ENCODE peak calls at places on chromosomes 16 and 17, in nine cellular contexts. One of them, this sample, is unnamed.

GRCh38 chr16:69486272-69486671 is 61.9 kb downstream of the CYB5B start:
- DNase-seq in astrocyte of the cerebellum: no peak
- DNase-seq in epithelial cell of proximal tubule: no peak
- DNase-seq in right cardiac atrium: no peak
- DNase-seq in naive thymus-derived CD4-positive, alpha-beta T cell: no peak
- DNase-seq in A549: no peak
- DNase-seq in breast epithelium: no peak
- DNase-seq in tibial nerve: no peak
- DNase-seq in DND-41: no peak
- DNase-seq in this sample: no peak

GRCh38 chr17:78133971-78134898 is 3.7 kb downstream of the TMC8 start:
- DNase-seq in astrocyte of the cerebellum: no peak
- DNase-seq in epithelial cell of proximal tubule: no peak
- DNase-seq in right cardiac atrium: no peak
- DNase-seq in naive thymus-derived CD4-positive, alpha-beta T cell: peak
- DNase-seq in A549: peak
- DNase-seq in breast epithelium: no peak
- DNase-seq in tibial nerve: no peak
- DNase-seq in DND-41: peak
- DNase-seq in this sample: peak

GRCh38 chr17:56699186-56699895 is 105.8 kb downstream of the NOG start:
- DNase-seq in astrocyte of the cerebellum: peak
- DNase-seq in epithelial cell of proximal tubule: peak
- DNase-seq in right cardiac atrium: peak
- DNase-seq in naive thymus-derived CD4-positive, alpha-beta T cell: no peak
- DNase-seq in A549: peak
- DNase-seq in breast epithelium: peak
- DNase-seq in tibial nerve: no peak
- DNase-seq in DND-41: no peak
- DNase-seq in this sample: no peak

GRCh38 chr17:3988297-3989120 is 24.3 kb upstream of the ATP2A3 start:
- DNase-seq in astrocyte of the cerebellum: no peak
- DNase-seq in epithelial cell of proximal tubule: no peak
- DNase-seq in right cardiac atrium: no peak
- DNase-seq in naive thymus-derived CD4-positive, alpha-beta T cell: no peak
- DNase-seq in A549: no peak
- DNase-seq in breast epithelium: no peak
- DNase-seq in tibial nerve: no peak
- DNase-seq in DND-41: no peak
- DNase-seq in this sample: no peak

GRCh38 chr16:49575352-49576172 is 202.0 kb downstream of the C16orf78 start:
- DNase-seq in astrocyte of the cerebellum: no peak
- DNase-seq in epithelial cell of proximal tubule: no peak
- DNase-seq in right cardiac atrium: peak
- DNase-seq in naive thymus-derived CD4-positive, alpha-beta T cell: no peak
- DNase-seq in A549: no peak
- DNase-seq in breast epithelium: no peak
- DNase-seq in tibial nerve: no peak
- DNase-seq in DND-41: no peak
- DNase-seq in this sample: no peak

GRCh38 chr17:43974541-43975315 is 21.0 kb upstream of the PYY start:
- DNase-seq in astrocyte of the cerebellum: no peak
- DNase-seq in epithelial cell of proximal tubule: no peak
- DNase-seq in right cardiac atrium: no peak
- DNase-seq in naive thymus-derived CD4-positive, alpha-beta T cell: no peak
- DNase-seq in A549: no peak
- DNase-seq in breast epithelium: no peak
- DNase-seq in tibial nerve: no peak
- DNase-seq in DND-41: no peak
- DNase-seq in this sample: no peak

GRCh38 chr17:80248894-80249710 is 11.6 kb upstream of the RNF213 start:
- DNase-seq in astrocyte of the cerebellum: no peak
- DNase-seq in epithelial cell of proximal tubule: no peak
- DNase-seq in right cardiac atrium: no peak
- DNase-seq in naive thymus-derived CD4-positive, alpha-beta T cell: no peak
- DNase-seq in A549: no peak
- DNase-seq in breast epithelium: no peak
- DNase-seq in tibial nerve: no peak
- DNase-seq in DND-41: no peak
- DNase-seq in this sample: no peak

GRCh38 chr17:6040473-6040872 is 29.7 kb upstream of the WSCD1 start:
- DNase-seq in astrocyte of the cerebellum: no peak
- DNase-seq in epithelial cell of proximal tubule: no peak
- DNase-seq in right cardiac atrium: no peak
- DNase-seq in naive thymus-derived CD4-positive, alpha-beta T cell: no peak
- DNase-seq in A549: no peak
- DNase-seq in breast epithelium: no peak
- DNase-seq in tibial nerve: no peak
- DNase-seq in DND-41: no peak
- DNase-seq in this sample: no peak

GRCh38 chr16:81388357-81388756 is 56.3 kb upstream of the CMIP start:
- DNase-seq in astrocyte of the cerebellum: no peak
- DNase-seq in epithelial cell of proximal tubule: no peak
- DNase-seq in right cardiac atrium: no peak
- DNase-seq in naive thymus-derived CD4-positive, alpha-beta T cell: no peak
- DNase-seq in A549: no peak
- DNase-seq in breast epithelium: no peak
- DNase-seq in tibial nerve: no peak
- DNase-seq in DND-41: no peak
- DNase-seq in this sample: no peak

GRCh38 chr16:19696961-19697360 is 21.1 kb downstream of the KNOP1 start:
- DNase-seq in astrocyte of the cerebellum: no peak
- DNase-seq in epithelial cell of proximal tubule: no peak
- DNase-seq in right cardiac atrium: no peak
- DNase-seq in naive thymus-derived CD4-positive, alpha-beta T cell: peak
- DNase-seq in A549: no peak
- DNase-seq in breast epithelium: no peak
- DNase-seq in tibial nerve: no peak
- DNase-seq in DND-41: peak
- DNase-seq in this sample: no peak

GRCh38 chr16:11632455-11632921 is 35.8 kb upstream of the SNN start:
- DNase-seq in astrocyte of the cerebellum: peak
- DNase-seq in epithelial cell of proximal tubule: peak
- DNase-seq in right cardiac atrium: peak
- DNase-seq in naive thymus-derived CD4-positive, alpha-beta T cell: no peak
- DNase-seq in A549: no peak
- DNase-seq in breast epithelium: no peak
- DNase-seq in tibial nerve: peak
- DNase-seq in DND-41: no peak
- DNase-seq in this sample: no peak

GRCh38 chr16:71297252-71297651 is 8.1 kb upstream of the CMTR2 start:
- DNase-seq in astrocyte of the cerebellum: no peak
- DNase-seq in epithelial cell of proximal tubule: no peak
- DNase-seq in right cardiac atrium: no peak
- DNase-seq in naive thymus-derived CD4-positive, alpha-beta T cell: no peak
- DNase-seq in A549: no peak
- DNase-seq in breast epithelium: no peak
- DNase-seq in tibial nerve: no peak
- DNase-seq in DND-41: no peak
- DNase-seq in this sample: no peak

GRCh38 chr17:28724500-28725165 is 1.4 kb downstream of the TLCD1 start:
- DNase-seq in astrocyte of the cerebellum: no peak
- DNase-seq in epithelial cell of proximal tubule: no peak
- DNase-seq in right cardiac atrium: no peak
- DNase-seq in naive thymus-derived CD4-positive, alpha-beta T cell: no peak
- DNase-seq in A549: no peak
- DNase-seq in breast epithelium: no peak
- DNase-seq in tibial nerve: no peak
- DNase-seq in DND-41: no peak
- DNase-seq in this sample: no peak

GRCh38 chr17:65324977-65325376 is 187.8 kb downstream of the RGS9 start:
- DNase-seq in astrocyte of the cerebellum: no peak
- DNase-seq in epithelial cell of proximal tubule: no peak
- DNase-seq in right cardiac atrium: peak
- DNase-seq in naive thymus-derived CD4-positive, alpha-beta T cell: no peak
- DNase-seq in A549: no peak
- DNase-seq in breast epithelium: no peak
- DNase-seq in tibial nerve: no peak
- DNase-seq in DND-41: no peak
- DNase-seq in this sample: no peak

GRCh38 chr17:50548831-50549230 is 1.9 kb downstream of the SPATA20 start:
- DNase-seq in astrocyte of the cerebellum: no peak
- DNase-seq in epithelial cell of proximal tubule: no peak
- DNase-seq in right cardiac atrium: no peak
- DNase-seq in naive thymus-derived CD4-positive, alpha-beta T cell: no peak
- DNase-seq in A549: no peak
- DNase-seq in breast epithelium: no peak
- DNase-seq in tibial nerve: no peak
- DNase-seq in DND-41: no peak
- DNase-seq in this sample: no peak

GRCh38 chr16:49650603-49651002 is 205.3 kb downstream of the ZNF423 start:
- DNase-seq in astrocyte of the cerebellum: no peak
- DNase-seq in epithelial cell of proximal tubule: no peak
- DNase-seq in right cardiac atrium: no peak
- DNase-seq in naive thymus-derived CD4-positive, alpha-beta T cell: no peak
- DNase-seq in A549: no peak
- DNase-seq in breast epithelium: no peak
- DNase-seq in tibial nerve: no peak
- DNase-seq in DND-41: no peak
- DNase-seq in this sample: no peak

GRCh38 chr16:75317101-75317522 is 65.7 kb upstream of the BCAR1 start:
- DNase-seq in astrocyte of the cerebellum: no peak
- DNase-seq in epithelial cell of proximal tubule: no peak
- DNase-seq in right cardiac atrium: peak
- DNase-seq in naive thymus-derived CD4-positive, alpha-beta T cell: no peak
- DNase-seq in A549: no peak
- DNase-seq in breast epithelium: no peak
- DNase-seq in tibial nerve: no peak
- DNase-seq in DND-41: no peak
- DNase-seq in this sample: no peak

GRCh38 chr17:9825751-9826150 is at the start of gene GLP2R:
- DNase-seq in astrocyte of the cerebellum: no peak
- DNase-seq in epithelial cell of proximal tubule: no peak
- DNase-seq in right cardiac atrium: no peak
- DNase-seq in naive thymus-derived CD4-positive, alpha-beta T cell: no peak
- DNase-seq in A549: no peak
- DNase-seq in breast epithelium: no peak
- DNase-seq in tibial nerve: no peak
- DNase-seq in DND-41: no peak
- DNase-seq in this sample: no peak

GRCh38 chr17:81518113-81518784 is 5.7 kb upstream of the ACTG1 start:
- DNase-seq in astrocyte of the cerebellum: no peak
- DNase-seq in epithelial cell of proximal tubule: no peak
- DNase-seq in right cardiac atrium: no peak
- DNase-seq in naive thymus-derived CD4-positive, alpha-beta T cell: no peak
- DNase-seq in A549: no peak
- DNase-seq in breast epithelium: no peak
- DNase-seq in tibial nerve: no peak
- DNase-seq in DND-41: no peak
- DNase-seq in this sample: no peak
- H3K4me3 ChIP-seq in astrocyte of the cerebellum: peak
- H3K4me3 ChIP-seq in epithelial cell of proximal tubule: no peak
- H3K4me3 ChIP-seq in right cardiac atrium: peak
- H3K4me3 ChIP-seq in naive thymus-derived CD4-positive, alpha-beta T cell: peak
- H3K4me3 ChIP-seq in A549: peak
- H3K4me3 ChIP-seq in breast epithelium: peak
- H3K4me3 ChIP-seq in tibial nerve: peak
- H3K4me3 ChIP-seq in DND-41: no peak
- H3K4me3 ChIP-seq in this sample: no peak

GRCh38 chr16:752008-752315 is 8.6 kb upstream of the MSLN start:
- DNase-seq in astrocyte of the cerebellum: no peak
- DNase-seq in epithelial cell of proximal tubule: no peak
- DNase-seq in right cardiac atrium: no peak
- DNase-seq in naive thymus-derived CD4-positive, alpha-beta T cell: no peak
- DNase-seq in A549: no peak
- DNase-seq in breast epithelium: no peak
- DNase-seq in tibial nerve: no peak
- DNase-seq in DND-41: no peak
- DNase-seq in this sample: no peak
- H3K4me3 ChIP-seq in astrocyte of the cerebellum: no peak
- H3K4me3 ChIP-seq in epithelial cell of proximal tubule: no peak
- H3K4me3 ChIP-seq in right cardiac atrium: no peak
- H3K4me3 ChIP-seq in naive thymus-derived CD4-positive, alpha-beta T cell: no peak
- H3K4me3 ChIP-seq in A549: no peak
- H3K4me3 ChIP-seq in breast epithelium: peak
- H3K4me3 ChIP-seq in tibial nerve: no peak
- H3K4me3 ChIP-seq in DND-41: no peak
- H3K4me3 ChIP-seq in this sample: no peak

DNA sequence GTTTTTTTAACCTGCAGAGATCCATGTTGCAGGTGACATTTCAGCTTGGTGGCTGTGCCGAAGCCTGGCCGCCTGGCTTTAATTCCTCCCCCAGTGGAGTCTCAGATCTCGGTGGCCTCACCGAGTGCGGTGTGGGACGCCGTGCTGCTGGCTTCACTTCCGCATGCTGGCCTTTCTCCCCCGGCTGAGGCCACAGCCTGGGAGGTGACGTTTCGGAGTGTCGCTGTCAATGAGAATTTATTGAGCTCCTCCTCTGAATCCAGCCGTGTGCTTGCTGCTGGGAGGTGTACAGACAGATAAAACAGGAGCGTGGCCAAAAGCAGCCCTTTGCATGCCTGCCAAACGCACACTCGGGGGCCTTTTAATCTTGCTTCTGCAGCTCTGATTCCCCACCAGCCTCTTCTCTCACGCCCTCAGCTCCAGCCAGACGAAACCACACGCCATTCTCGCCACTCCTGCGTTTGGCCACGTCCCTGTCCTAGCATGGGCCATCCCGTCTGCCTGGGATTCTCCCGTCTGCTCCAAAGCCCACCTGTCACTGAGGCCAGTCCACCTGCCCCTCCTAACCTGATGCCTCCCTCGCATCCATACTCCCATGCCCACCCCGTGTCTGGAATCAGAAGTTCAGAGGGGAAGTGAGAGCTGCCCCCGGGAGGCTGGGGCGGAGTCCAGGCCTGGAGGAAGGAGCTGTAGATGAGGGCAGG is 3.6 kb downstream of the GSE1 start:
- DNase-seq in astrocyte of the cerebellum: no peak
- DNase-seq in epithelial cell of proximal tubule: no peak
- DNase-seq in right cardiac atrium: peak
- DNase-seq in naive thymus-derived CD4-positive, alpha-beta T cell: no peak
- DNase-seq in A549: no peak
- DNase-seq in breast epithelium: no peak
- DNase-seq in tibial nerve: no peak
- DNase-seq in DND-41: no peak
- DNase-seq in this sample: no peak
- H3K4me3 ChIP-seq in astrocyte of the cerebellum: no peak
- H3K4me3 ChIP-seq in epithelial cell of proximal tubule: no peak
- H3K4me3 ChIP-seq in right cardiac atrium: no peak
- H3K4me3 ChIP-seq in naive thymus-derived CD4-positive, alpha-beta T cell: peak
- H3K4me3 ChIP-seq in A549: no peak
- H3K4me3 ChIP-seq in breast epithelium: peak
- H3K4me3 ChIP-seq in tibial nerve: peak
- H3K4me3 ChIP-seq in DND-41: no peak
- H3K4me3 ChIP-seq in this sample: peak

DNA sequence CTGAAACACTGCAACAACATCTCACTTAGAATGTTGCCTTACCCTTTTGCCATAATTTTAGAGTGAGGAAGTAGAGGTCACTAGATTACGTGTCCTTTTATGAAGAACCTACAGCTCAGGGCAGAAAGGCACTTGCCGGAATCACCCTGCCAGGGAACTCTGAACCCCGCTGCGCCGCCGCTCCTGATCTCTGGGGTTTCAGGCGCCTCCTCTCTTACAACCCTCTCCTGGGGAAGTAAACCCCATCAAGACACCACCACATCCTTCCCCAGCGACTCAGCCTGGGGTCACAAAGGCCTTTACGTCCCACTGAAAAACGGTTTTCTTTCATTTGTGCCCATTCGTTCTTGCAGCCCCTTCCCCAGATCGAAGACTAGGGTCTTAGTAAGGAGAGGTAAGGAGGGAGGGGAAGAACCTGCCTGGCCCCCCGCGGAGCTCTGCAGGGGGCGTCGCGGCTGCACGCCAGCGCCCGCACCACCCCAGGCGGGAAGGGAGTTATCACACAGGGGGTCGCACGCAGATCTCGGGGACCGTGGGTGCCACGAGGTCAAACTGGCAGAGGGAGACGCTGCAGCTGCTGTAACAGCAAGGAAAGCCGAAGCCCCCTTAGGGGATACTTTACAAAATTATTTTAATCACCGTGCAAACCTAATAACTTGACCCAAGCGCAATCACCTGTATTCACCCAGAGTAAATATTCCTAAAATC is 1.0 kb upstream of the HLF start:
- DNase-seq in astrocyte of the cerebellum: no peak
- DNase-seq in epithelial cell of proximal tubule: no peak
- DNase-seq in right cardiac atrium: no peak
- DNase-seq in naive thymus-derived CD4-positive, alpha-beta T cell: peak
- DNase-seq in A549: no peak
- DNase-seq in breast epithelium: no peak
- DNase-seq in tibial nerve: no peak
- DNase-seq in DND-41: no peak
- DNase-seq in this sample: no peak
- H3K4me3 ChIP-seq in astrocyte of the cerebellum: no peak
- H3K4me3 ChIP-seq in epithelial cell of proximal tubule: peak
- H3K4me3 ChIP-seq in right cardiac atrium: peak
- H3K4me3 ChIP-seq in naive thymus-derived CD4-positive, alpha-beta T cell: peak
- H3K4me3 ChIP-seq in A549: peak
- H3K4me3 ChIP-seq in breast epithelium: peak
- H3K4me3 ChIP-seq in tibial nerve: peak
- H3K4me3 ChIP-seq in DND-41: no peak
- H3K4me3 ChIP-seq in this sample: no peak